ENCODE peak calls at places on chromosomes 4 and X, in four cellular contexts. I is thoracic aorta, B is brain microvascular endothelial cell, Z is progenitor cell of endocrine pancreas. C is an unnamed sample.

GRCh38 chr4:98828801-98829200 is 100.1 kb downstream of the EIF4E start:
- DNase-seq in I (no peak), B (no peak), Z (no peak), C (peak; percentile 23)

GRCh38 chrX:69285401-69285871 is 120.2 kb upstream of the PJA1 start:
- DNase-seq in I (no peak), Z (no peak), B (no peak), C (no peak)

GRCh38 chrX:147894332-147894870 is 17.3 kb upstream of the FMR1 start:
- DNase-seq in B (no peak), I (no peak), Z (no peak), C (no peak)

GRCh38 chr4:147768113-147768512 is 36.2 kb downstream of the ARHGAP10 start:
- DNase-seq in Z (no peak), B (peak; percentile 91), I (no peak), C (peak; percentile 85)

GRCh38 chr4:114494257-114494803 is 104.3 kb upstream of the UGT8 start:
- DNase-seq in Z (no peak), I (no peak), B (no peak), C (no peak)

GRCh38 chr4:147361726-147362125 is 119.2 kb upstream of the EDNRA start:
- DNase-seq in Z (no peak), B (peak; percentile 94), I (no peak), C (peak; percentile 72)

GRCh38 chr4:25437951-25438350 is 60.9 kb downstream of the ANAPC4 start:
- DNase-seq in Z (no peak), B (no peak), I (no peak), C (no peak)

GRCh38 chrX:118396113-118396512 is 50.2 kb downstream of the WDR44 start:
- DNase-seq in B (no peak), I (no peak), Z (no peak), C (no peak)

GRCh38 chr4:76087007-76087769 is 12.7 kb downstream of the ART3 start:
- DNase-seq in Z (peak; percentile 17), I (no peak), B (peak; percentile 71), C (peak; percentile 65)

GRCh38 chr4:173492315-173492714 is 37.7 kb downstream of the HAND2 start:
- DNase-seq in I (no peak), B (no peak), Z (no peak), C (no peak)

GRCh38 chr4:162349395-162349794 is 185.6 kb upstream of the FSTL5 start:
- DNase-seq in B (no peak), Z (no peak), I (no peak), C (no peak)

GRCh38 chr4:25666031-25666630 is 10.5 kb downstream of the SLC34A2 start:
- DNase-seq in Z (no peak), I (no peak), B (no peak), C (no peak)

GRCh38 chrX:42691196-42691595 is 86.8 kb downstream of the PPP1R2C start:
- DNase-seq in B (no peak), I (no peak), Z (no peak), C (no peak)

GRCh38 chr4:73780243-73780642 is 39.9 kb downstream of the CXCL8 start:
- DNase-seq in I (no peak), Z (no peak), B (no peak), C (no peak)

GRCh38 chr4:121950680-121951569 is 935 bp downstream of the TRPC3 start:
- DNase-seq in I (no peak), Z (peak; percentile 9), B (no peak), C (no peak)

GRCh38 chrX:129717902-129718301 is 20.9 kb upstream of the XPNPEP2 start:
- DNase-seq in B (peak; percentile 73), I (peak; percentile 30), Z (no peak), C (no peak)

GRCh38 chr4:184424279-184424678 is 50.1 kb downstream of the IRF2 start:
- DNase-seq in I (no peak), B (no peak), Z (no peak), C (no peak)

GRCh38 chr4:147581601-147582350 is 35.4 kb upstream of the TMEM184C start:
- DNase-seq in Z (no peak), I (no peak), B (peak; percentile 15), C (peak; percentile 28)

GRCh38 chr4:142817442-142817841 is 28.7 kb downstream of the INPP4B start:
- DNase-seq in I (no peak), Z (no peak), B (peak; percentile 88), C (peak; percentile 96)

GRCh38 chr4:102268355-102268754 is 76.9 kb downstream of the SLC39A8 start:
- DNase-seq in Z (no peak), B (no peak), I (no peak), C (no peak)

GRCh38 chr4:138773321-138773720 is 242.3 kb upstream of the NOCT start:
- DNase-seq in B (no peak), I (no peak), Z (no peak), C (no peak)

GRCh38 chrX:1178580-1179057 is 33.8 kb downstream of the CRLF2 start:
- DNase-seq in I (no peak), Z (no peak), B (no peak), C (peak; percentile 68)

GRCh38 chrX:73561791-73562190 is 1.2 kb upstream of the CHIC1 start:
- DNase-seq in B (peak; percentile 3), I (no peak), Z (no peak), C (peak; percentile 35)

GRCh38 chr4:169024762-169025161 is 14.7 kb upstream of the CBR4 start:
- DNase-seq in Z (no peak), I (no peak), B (peak; percentile 35), C (peak; percentile 30)

GRCh38 chrX:124333862-124334261 is 1.4 kb downstream of the TEX13D start:
- DNase-seq in I (no peak), Z (no peak), B (no peak), C (no peak)

GRCh38 chr4:1910643-1911042 is 39.5 kb downstream of the NSD2 start:
- DNase-seq in I (no peak), Z (peak; percentile 27), B (peak; percentile 71), C (peak; percentile 40)

GRCh38 chr4:8045909-8046308 is 106.2 kb upstream of the AFAP1 start:
- DNase-seq in B (no peak), Z (no peak), I (no peak), C (no peak)
- TF ChIP-seq CTCF in B (no peak), Z (no peak), I (no peak), C (no peak)

GRCh38 chr4:94000559-94000958 is 172.0 kb downstream of the ATOH1 start:
- DNase-seq in Z (no peak), B (no peak), I (no peak), C (no peak)
- TF ChIP-seq CTCF in Z (no peak), B (no peak), I (no peak), C (no peak)

GRCh38 chrX:48466696-48467095 is 3.4 kb downstream of the SLC38A5 start:
- DNase-seq in Z (no peak), B (no peak), I (no peak), C (no peak)
- TF ChIP-seq CTCF in Z (peak; percentile 13), B (peak; percentile 51), I (no peak), C (peak; percentile 23)

DNA sequence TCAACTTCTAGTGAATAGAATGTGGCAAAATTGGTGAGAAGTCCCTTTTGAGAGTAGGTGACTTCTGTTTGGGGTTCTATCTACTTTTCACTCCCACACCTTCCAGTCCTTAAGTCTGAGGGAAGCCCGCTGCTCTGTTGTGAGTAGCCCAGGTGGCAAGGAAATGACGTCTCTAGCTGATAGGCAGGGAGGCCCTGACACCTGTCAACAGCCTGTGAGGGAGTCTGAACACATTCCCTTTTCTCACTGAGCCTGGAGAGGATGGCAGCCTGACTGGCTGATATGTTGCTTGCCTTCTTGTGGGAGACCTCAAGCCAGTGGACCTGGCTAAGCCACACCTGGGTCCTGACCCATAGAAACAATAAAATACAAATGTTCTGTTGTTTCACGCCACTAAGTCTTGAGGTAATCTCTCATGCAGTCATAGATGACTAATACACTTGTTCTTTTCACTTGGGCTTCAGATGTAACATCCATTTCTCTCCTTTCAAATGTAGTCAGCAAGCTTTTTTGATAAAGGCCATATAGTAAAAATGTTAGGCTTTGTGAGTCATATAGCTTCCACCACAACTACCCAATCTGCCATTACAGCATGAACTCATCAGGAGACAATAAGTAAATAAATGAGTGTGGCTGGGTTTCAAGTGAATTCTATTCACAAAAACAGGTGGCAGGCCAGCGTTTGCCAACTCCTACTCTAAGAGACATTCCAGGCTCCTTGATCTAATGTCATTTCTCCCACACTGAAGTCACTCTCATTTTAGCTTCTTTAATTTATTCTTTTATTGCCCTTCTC is 265.0 kb upstream of the MAD2L1 start:
- DNase-seq in I (no peak), B (no peak), Z (no peak), C (no peak)
- TF ChIP-seq CTCF in I (no peak), B (no peak), Z (no peak), C (no peak)

GRCh38 chr4:95636061-95636460 is 87.3 kb upstream of the UNC5C start:
- DNase-seq in I (no peak), Z (no peak), B (no peak), C (no peak)

GRCh38 chr4:95641571-95641970 is 92.8 kb upstream of the UNC5C start:
- DNase-seq in I (no peak), B (no peak), Z (no peak), C (no peak)

GRCh38 chr4:95640337-95640736 is 91.6 kb upstream of the UNC5C start:
- DNase-seq in B (no peak), Z (no peak), I (no peak), C (no peak)

GRCh38 chr4:95638920-95639501 is 90.2 kb upstream of the UNC5C start:
- DNase-seq in Z (no peak), B (no peak), I (no peak), C (no peak)

DNA sequence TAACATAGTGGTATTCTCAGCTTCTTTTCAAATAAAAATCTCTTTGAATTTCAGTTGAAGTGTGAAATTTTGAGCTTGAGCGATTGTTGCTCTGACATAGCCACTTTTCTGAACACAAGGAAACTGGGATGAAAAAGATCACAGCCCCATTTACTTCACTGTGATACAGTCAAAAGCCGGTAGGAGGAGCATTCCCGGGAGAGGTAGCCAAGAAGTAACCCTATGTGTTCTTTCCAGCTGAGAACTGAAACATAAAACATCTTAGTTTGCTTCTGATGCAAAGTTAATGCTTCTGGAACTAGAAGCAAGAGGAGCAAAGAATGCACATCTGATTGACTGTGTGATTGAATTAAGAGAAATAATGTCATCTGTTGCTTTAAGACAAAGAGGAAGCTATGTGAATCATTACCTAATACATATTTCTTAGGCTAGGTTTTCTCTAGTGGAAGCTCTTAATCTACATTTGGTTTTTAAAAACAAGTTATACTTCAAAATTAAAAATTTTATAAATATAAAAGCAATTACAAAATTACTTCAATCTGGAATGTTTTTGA is 88.4 kb upstream of the UNC5C start:
- DNase-seq in Z (no peak), I (no peak), B (peak; percentile 16), C (no peak)
- TF ChIP-seq CTCF in Z (peak; percentile 44), I (peak; percentile 13), B (peak; percentile 77), C (no peak)

GRCh38 chr4:156378053-156378665 is 424.5 kb upstream of the CTSO start:
- DNase-seq in Z (no peak), B (peak; percentile 38), I (no peak), C (peak; percentile 31)
- TF ChIP-seq CTCF in Z (peak; percentile 47), B (peak; percentile 51), I (peak; percentile 42), C (peak; percentile 83)

GRCh38 chr4:60463846-60464502 is 736.2 kb upstream of the ADGRL3 start:
- DNase-seq in B (peak; percentile 4), I (no peak), Z (no peak), C (peak; percentile 9)
- TF ChIP-seq CTCF in B (peak; percentile 69), I (no peak), Z (peak; percentile 37), C (peak; percentile 68)

DNA sequence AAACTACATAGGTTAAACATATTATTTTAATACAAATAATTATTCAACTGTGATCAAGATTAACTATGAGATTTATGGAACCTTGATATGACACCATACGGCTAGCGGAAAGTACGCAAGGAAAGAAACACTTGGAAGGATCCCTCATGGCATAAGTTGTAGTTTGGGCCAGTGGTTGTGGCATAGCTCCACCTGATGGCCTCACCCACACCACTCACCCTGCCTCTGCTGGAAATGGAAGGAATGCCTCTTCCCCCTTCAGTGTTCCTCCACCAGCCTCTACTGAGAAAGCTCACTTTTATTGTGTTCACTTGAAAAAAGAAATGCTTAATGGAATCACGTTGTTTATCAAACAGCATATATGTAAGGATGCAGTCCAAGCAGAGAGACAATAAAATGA is 86.4 kb downstream of the BMP15 start:
- DNase-seq in Z (no peak), B (no peak), I (no peak), C (no peak)
- TF ChIP-seq CTCF in Z (no peak), B (no peak), I (no peak), C (no peak)

C was measured in HFFc6.